ENCODE peak calls at places on chromosomes 13 and 19, in six cellular contexts. M, A, W, Q, N and C are unnamed samples.

GRCh38 chr19:49119411-49120324 is at the start of gene PPFIA3:
- DNase-seq in M (peak), A (no peak), W (peak), Q (no peak), N (peak), C (no peak)

GRCh38 chr13:75365724-75366173 is 116.2 kb downstream of the TBC1D4 start:
- DNase-seq in M (no peak), A (no peak), W (peak), Q (no peak), N (no peak), C (no peak)

GRCh38 chr19:58059681-58060080 is 599 bp downstream of the ZNF135 start:
- DNase-seq in M (no peak), A (no peak), W (no peak), Q (no peak), N (no peak), C (no peak)

GRCh38 chr13:60226507-60226906 is 62.8 kb upstream of the DIAPH3 start:
- DNase-seq in M (no peak), A (no peak), W (no peak), Q (no peak), N (peak), C (no peak)

GRCh38 chr13:40376867-40377266 is 289.6 kb downstream of the FOXO1 start:
- DNase-seq in M (no peak), A (no peak), W (no peak), Q (no peak), N (no peak), C (no peak)

GRCh38 chr19:33864311-33864850 is 67.7 kb downstream of the KCTD15 start:
- DNase-seq in M (no peak), A (no peak), W (no peak), Q (no peak), N (peak), C (no peak)

GRCh38 chr19:35078807-35079206 is 36.8 kb upstream of the FXYD3 start:
- DNase-seq in M (no peak), A (no peak), W (no peak), Q (no peak), N (no peak), C (no peak)

GRCh38 chr13:20151612-20152011 is 9.2 kb downstream of the GJA3 start:
- DNase-seq in M (no peak), A (no peak), W (no peak), Q (no peak), N (no peak), C (no peak)

GRCh38 chr19:46416077-46416709 is 2.8 kb upstream of the CCDC8 start:
- DNase-seq in M (peak), A (no peak), W (peak), Q (peak), N (peak), C (peak)

GRCh38 chr19:17246681-17247425 is 1.1 kb upstream of the NR2F6 start:
- DNase-seq in M (peak), A (no peak), W (no peak), Q (no peak), N (peak), C (no peak)

GRCh38 chr19:46955114-46955812 is 64.4 kb upstream of the NPAS1 start:
- DNase-seq in M (no peak), A (peak), W (peak), Q (no peak), N (no peak), C (no peak)

GRCh38 chr19:35348909-35349611 is 1.4 kb downstream of the FFAR1 start:
- DNase-seq in M (no peak), A (no peak), W (no peak), Q (no peak), N (no peak), C (no peak)